ENCODE peak calls at places on chromosome 10, in eight cellular contexts. K is HEK293T; L is T1000; Y is lower lobe of right lung; F is SHP77; T is RWPE1; B is GM23248; I is activated naive CD8-positive, alpha-beta T cell treated with anti-CD3 and anti-CD28 coated beads, Interleukin-2, amount 50 U/mL, for 24 hours. N is an unnamed sample.

GRCh38 chr10:8065651-8066050 is 11.2 kb downstream of the GATA3 start:
- DNase-seq in K (no peak), L (no peak), Y (no peak), F (no peak), T (peak), B (no peak), I (no peak), N (no peak)

GRCh38 chr10:90859321-90859751 is 1.5 kb upstream of the HTR7 start:
- DNase-seq in K (no peak), L (no peak), Y (no peak), F (no peak), T (peak), B (peak), I (no peak), N (no peak)

GRCh38 chr10:14162626-14163344 is 167.9 kb downstream of the FRMD4A start:
- DNase-seq in K (no peak), L (no peak), Y (no peak), F (no peak), T (no peak), B (no peak), I (no peak), N (no peak)

GRCh38 chr10:126598009-126598408 is 72.5 kb downstream of the C10orf90 start:
- DNase-seq in K (peak), L (no peak), Y (peak), F (peak), T (peak), B (peak), I (peak), N (peak)

GRCh38 chr10:34705563-34705962 is 109.5 kb downstream of the PARD3 start:
- DNase-seq in K (no peak), L (no peak), Y (no peak), F (no peak), T (no peak), B (no peak), I (no peak), N (no peak)

GRCh38 chr10:74502963-74503608 is 323.3 kb upstream of the KAT6B start:
- DNase-seq in K (no peak), L (no peak), Y (no peak), F (no peak), T (peak), B (peak), I (no peak), N (peak)

GRCh38 chr10:43137701-43137970 is 609 bp upstream of the CSGALNACT2 start:
- DNase-seq in K (peak), L (no peak), Y (peak), F (peak), T (no peak), B (peak), I (peak), N (peak)

GRCh38 chr10:9254353-9254752 is 1199.9 kb downstream of the GATA3 start:
- DNase-seq in K (no peak), L (no peak), Y (no peak), F (no peak), T (peak), B (peak), I (no peak), N (no peak)

GRCh38 chr10:5040781-5041470 is 37.3 kb upstream of the AKR1C2 start:
- DNase-seq in K (no peak), L (no peak), Y (no peak), F (no peak), T (no peak), B (peak), I (no peak), N (no peak)

GRCh38 chr10:23331567-23332290 is 12.9 kb downstream of the C10orf67 start:
- DNase-seq in K (no peak), L (no peak), Y (no peak), F (no peak), T (peak), B (peak), I (no peak), N (peak)

GRCh38 chr10:47137311-47137851 is 162.6 kb upstream of the GDF10 start:
- DNase-seq in K (no peak), L (peak), Y (no peak), F (no peak), T (peak), B (peak), I (no peak), N (peak)

GRCh38 chr10:11570751-11571150 is 40.7 kb downstream of the USP6NL start:
- DNase-seq in K (no peak), L (no peak), Y (no peak), F (no peak), T (no peak), B (no peak), I (no peak), N (no peak)

GRCh38 chr10:72792288-72792687 is 100.3 kb downstream of the MCU start:
- DNase-seq in K (no peak), L (no peak), Y (no peak), F (no peak), T (no peak), B (no peak), I (no peak), N (no peak)

GRCh38 chr10:117334075-117334474 is 41.2 kb downstream of the PDZD8 start:
- DNase-seq in K (no peak), L (no peak), Y (no peak), F (no peak), T (no peak), B (no peak), I (no peak), N (no peak)

GRCh38 chr10:103181244-103181643 is 11.8 kb downstream of the NT5C2 start:
- DNase-seq in K (no peak), L (no peak), Y (no peak), F (no peak), T (no peak), B (no peak), I (no peak), N (no peak)

GRCh38 chr10:71584902-71585578 is 134.5 kb downstream of the C10orf105 start:
- DNase-seq in K (no peak), L (no peak), Y (no peak), F (no peak), T (no peak), B (no peak), I (no peak), N (no peak)

GRCh38 chr10:90592903-90593302 is 264.9 kb downstream of the HTR7 start:
- DNase-seq in K (peak), L (peak), Y (no peak), F (no peak), T (peak), B (peak), I (peak), N (peak)